ENCODE peak calls at places on chromosomes 2 and 18, in nine cellular contexts. B, F, G, K, N, O, Q, M and S are unnamed samples.

GRCh38 chr18:46291149-46291548 is 187.0 kb downstream of the HAUS1 start:
- DNase-seq in B (no peak), F (no peak), G (no peak), K (no peak), N (no peak), O (no peak), Q (no peak), M (no peak), S (no peak)

GRCh38 chr2:237208373-237209045 is 122.8 kb downstream of the COPS8 start:
- DNase-seq in B (peak; percentile 44), F (no peak), G (no peak), K (no peak), N (no peak), O (no peak), Q (no peak), M (no peak), S (no peak)

GRCh38 chr18:3148930-3149535 is 70.7 kb downstream of the MYOM1 start:
- DNase-seq in B (no peak), F (no peak), G (no peak), K (no peak), N (peak; percentile 10), O (no peak), Q (no peak), M (no peak), S (peak; percentile 48)

GRCh38 chr2:189152476-189152875 is 27.1 kb downstream of the COL5A2 start:
- DNase-seq in B (peak; percentile 59), F (no peak), G (no peak), K (no peak), N (no peak), O (no peak), Q (no peak), M (no peak), S (no peak)

GRCh38 chr18:60021556-60021955 is 121.8 kb downstream of the PMAIP1 start:
- DNase-seq in B (no peak), F (no peak), G (no peak), K (no peak), N (peak; percentile 7), O (no peak), Q (no peak), M (no peak), S (peak; percentile 23)

GRCh38 chr2:98847853-98848252 is 88.2 kb downstream of the CRACDL start:
- DNase-seq in B (no peak), F (no peak), G (no peak), K (no peak), N (no peak), O (no peak), Q (no peak), M (no peak), S (no peak)

GRCh38 chr2:235325126-235325525 is 168.7 kb upstream of the AGAP1 start:
- DNase-seq in B (no peak), F (no peak), G (no peak), K (no peak), N (no peak), O (no peak), Q (no peak), M (no peak), S (no peak)

GRCh38 chr2:46187112-46187618 is 110.0 kb upstream of the EPAS1 start:
- DNase-seq in B (peak; percentile 38), F (peak; percentile 84), G (no peak), K (peak; percentile 37), N (peak; percentile 33), O (no peak), Q (no peak), M (no peak), S (peak; percentile 74)

GRCh38 chr2:133884739-133885381 is 316.6 kb upstream of the NCKAP5 start:
- DNase-seq in B (no peak), F (no peak), G (peak; percentile 44), K (no peak), N (peak; percentile 14), O (no peak), Q (no peak), M (no peak), S (peak; percentile 49)

GRCh38 chr2:130336877-130337734 is 5.6 kb upstream of the IMP4 start:
- DNase-seq in B (peak; percentile 74), F (peak; percentile 95), G (peak; percentile 89), K (peak; percentile 65), N (peak; percentile 92), O (peak; percentile 87), Q (peak; percentile 23), M (peak; percentile 85), S (peak; percentile 75)

GRCh38 chr2:34288016-34288415 is 688.9 kb upstream of the FAM98A start:
- DNase-seq in B (no peak), F (no peak), G (no peak), K (no peak), N (no peak), O (no peak), Q (no peak), M (no peak), S (peak; percentile 67)

GRCh38 chr2:240060977-240061591 is 7.8 kb upstream of the OR6B3 start:
- DNase-seq in B (no peak), F (peak; percentile 52), G (peak; percentile 38), K (peak; percentile 54), N (peak; percentile 46), O (no peak), Q (peak; percentile 16), M (no peak), S (peak; percentile 78)

GRCh38 chr2:12721571-12722444 is 5.1 kb downstream of the TRIB2 start:
- DNase-seq in B (peak; percentile 32), F (no peak), G (no peak), K (peak; percentile 53), N (no peak), O (no peak), Q (no peak), M (no peak), S (peak; percentile 69)

GRCh38 chr2:166593403-166593802 is 99.4 kb upstream of the SCN7A start:
- DNase-seq in B (no peak), F (no peak), G (no peak), K (no peak), N (peak; percentile 91), O (no peak), Q (no peak), M (no peak), S (no peak)

GRCh38 chr18:13374096-13374467 is 155.5 kb downstream of the LDLRAD4 start:
- DNase-seq in B (no peak), F (no peak), G (no peak), K (no peak), N (no peak), O (no peak), Q (no peak), M (no peak), S (no peak)

GRCh38 chr2:2846379-2847130 is 515.5 kb upstream of the MYT1L start:
- DNase-seq in B (peak; percentile 62), F (peak; percentile 93), G (peak; percentile 39), K (no peak), N (no peak), O (no peak), Q (no peak), M (peak; percentile 70), S (no peak)

GRCh38 chr2:106127282-106127771 is 66.8 kb downstream of the UXS1 start:
- DNase-seq in B (no peak), F (no peak), G (no peak), K (no peak), N (no peak), O (no peak), Q (no peak), M (no peak), S (no peak)

GRCh38 chr18:31684279-31685096 is at the start of gene B4GALT6:
- DNase-seq in B (peak; percentile 32), F (peak; percentile 50), G (peak; percentile 75), K (no peak), N (peak; percentile 48), O (peak; percentile 62), Q (no peak), M (peak; percentile 82), S (peak; percentile 58)

GRCh38 chr2:209495855-209496585 is 72.2 kb downstream of the MAP2 start:
- DNase-seq in B (no peak), F (peak; percentile 63), G (no peak), K (no peak), N (peak; percentile 98), O (peak; percentile 8), Q (peak; percentile 98), M (no peak), S (peak; percentile 61)

GRCh38 chr2:215664847-215665525 is 229.1 kb upstream of the FN1 start:
- DNase-seq in B (no peak), F (no peak), G (no peak), K (no peak), N (peak; percentile 89), O (peak; percentile 32), Q (peak; percentile 96), M (no peak), S (peak; percentile 39)

GRCh38 chr2:166417669-166418068 is 41.9 kb upstream of the SCN9A start:
- DNase-seq in B (no peak), F (no peak), G (no peak), K (no peak), N (peak; percentile 46), O (no peak), Q (no peak), M (no peak), S (peak; percentile 68)

GRCh38 chr2:233841183-233841582 is 13.2 kb downstream of the HJURP start:
- DNase-seq in B (no peak), F (no peak), G (no peak), K (no peak), N (no peak), O (no peak), Q (no peak), M (peak; percentile 38), S (no peak)

GRCh38 chr2:168293766-168294165 is 46.4 kb upstream of the STK39 start:
- DNase-seq in B (no peak), F (no peak), G (no peak), K (no peak), N (no peak), O (no peak), Q (no peak), M (no peak), S (peak; percentile 58)

GRCh38 chr2:207241198-207241597 is 75.5 kb upstream of the KLF7 start:
- DNase-seq in B (no peak), F (no peak), G (no peak), K (peak; percentile 48), N (no peak), O (no peak), Q (no peak), M (no peak), S (no peak)

GRCh38 chr2:54213082-54213481 is 42.9 kb downstream of the TSPYL6 start:
- DNase-seq in B (no peak), F (no peak), G (no peak), K (no peak), N (no peak), O (no peak), Q (no peak), M (no peak), S (no peak)

GRCh38 chr2:60560734-60561649 is 7.5 kb upstream of the BCL11A start:
- DNase-seq in B (no peak), F (no peak), G (peak; percentile 57), K (no peak), N (peak; percentile 31), O (no peak), Q (no peak), M (no peak), S (peak; percentile 75)

GRCh38 chr2:65918760-65919187 is 486.4 kb upstream of the SPRED2 start:
- DNase-seq in B (no peak), F (no peak), G (no peak), K (no peak), N (no peak), O (no peak), Q (no peak), M (no peak), S (peak; percentile 19)

GRCh38 chr2:21083482-21083881 is 39.6 kb upstream of the APOB start:
- DNase-seq in B (no peak), F (no peak), G (no peak), K (no peak), N (no peak), O (no peak), Q (no peak), M (no peak), S (no peak)

GRCh38 chr2:71879509-71880184 is 268.0 kb downstream of the CYP26B1 start:
- DNase-seq in B (peak; percentile 52), F (no peak), G (no peak), K (no peak), N (peak; percentile 18), O (no peak), Q (no peak), M (no peak), S (no peak)

GRCh38 chr2:126913881-126914495 is 15.3 kb downstream of the TEX51 start:
- DNase-seq in B (no peak), F (no peak), G (no peak), K (no peak), N (no peak), O (no peak), Q (no peak), M (peak; percentile 36), S (no peak)